ENCODE peak calls at places on chromosomes 11 and 22, in four cellular contexts. B is cardiac fibroblast, K is GM12865, J is fibroblast of the aortic adventitia. U is an unnamed sample.

GRCh38 chr11:9601041-9601875 is 27.8 kb downstream of the WEE1 start:
- DNase-seq in K (peak), J (peak), B (peak), U (no peak)

GRCh38 chr22:36773935-36774334 is 2.0 kb downstream of the IFT27 start:
- DNase-seq in J (peak), K (no peak), B (peak), U (no peak)

GRCh38 chr11:9219572-9219971 is 45.6 kb downstream of the DENND5A start:
- DNase-seq in J (peak), B (peak), K (no peak), U (no peak)

GRCh38 chr11:6418958-6419611 is at the start of gene APBB1:
- DNase-seq in J (peak), K (peak), B (peak), U (no peak)

GRCh38 chr11:43735931-43736330 is 55.4 kb downstream of the HSD17B12 start:
- DNase-seq in B (peak), K (no peak), J (peak), U (no peak)

GRCh38 chr11:133797542-133797941 is 47.8 kb downstream of the SPATA19 start:
- DNase-seq in J (no peak), B (no peak), K (no peak), U (no peak)

GRCh38 chr11:70176940-70177689 is 26.0 kb upstream of the FADD start:
- DNase-seq in B (no peak), J (no peak), K (peak), U (no peak)

GRCh38 chr11:68532719-68533369 is 72.3 kb downstream of the PPP6R3 start:
- DNase-seq in K (no peak), B (no peak), J (no peak), U (peak)

GRCh38 chr11:128803440-128803839 is 63.7 kb downstream of the KCNJ1 start:
- DNase-seq in B (peak), K (no peak), J (no peak), U (no peak)

GRCh38 chr11:46386674-46387073 is 4.9 kb downstream of the CHRM4 start:
- DNase-seq in K (no peak), B (no peak), J (no peak), U (no peak)
- TF ChIP-seq CTCF in K (no peak), B (no peak), J (no peak), U (no peak)

DNA sequence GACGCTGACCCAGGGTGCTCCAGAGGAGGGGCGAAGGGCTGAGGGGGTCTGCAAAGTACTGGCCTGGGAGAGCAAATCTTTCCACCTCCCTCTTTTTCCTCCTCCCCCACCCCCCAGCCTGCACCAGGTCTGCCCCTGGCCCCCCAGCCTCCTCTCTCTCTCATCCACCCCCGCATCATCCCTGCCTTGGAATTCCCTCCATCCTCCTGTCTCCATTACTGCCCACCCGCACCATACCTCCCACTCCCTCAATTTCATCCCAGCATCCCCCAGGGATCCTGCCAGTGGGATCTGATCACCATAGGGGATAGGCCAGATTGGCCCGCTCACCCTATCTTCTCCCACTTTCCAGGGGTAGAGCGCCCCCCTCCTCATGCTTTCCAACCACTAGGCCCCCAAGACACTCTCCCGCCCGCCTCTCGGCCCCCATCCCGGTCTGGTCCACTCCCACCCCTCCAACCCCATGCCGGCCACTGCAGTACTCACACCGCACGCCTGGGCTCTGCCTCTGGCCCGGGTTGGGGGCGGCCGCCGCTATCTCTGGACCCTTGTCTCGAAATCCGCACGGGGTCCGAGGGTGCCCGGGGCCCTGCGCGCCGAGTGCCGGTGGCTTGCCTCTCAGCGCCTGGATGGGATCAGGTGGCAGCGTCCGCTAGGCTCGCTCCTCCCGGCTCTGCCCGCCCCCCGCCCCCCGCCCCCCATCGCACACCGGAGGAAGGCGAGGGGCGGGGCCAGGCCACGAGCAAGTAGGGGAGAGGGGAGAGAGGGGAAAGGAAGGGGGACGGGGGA is at the start of gene GAL3ST3:
- DNase-seq in K (no peak), B (no peak), J (no peak), U (no peak)
- H3K4me3 ChIP-seq in K (no peak), B (no peak), J (no peak), U (no peak)

GRCh38 chr22:47817380-47817779 is 1054.9 kb downstream of the TBC1D22A start:
- DNase-seq in B (no peak), K (no peak), J (no peak), U (no peak)

GRCh38 chr22:47814474-47814873 is 1052.0 kb downstream of the TBC1D22A start:
- DNase-seq in K (no peak), B (no peak), J (no peak), U (no peak)

GRCh38 chr22:47816121-47816915 is 1053.9 kb downstream of the TBC1D22A start:
- DNase-seq in J (no peak), K (no peak), B (no peak), U (no peak)

GRCh38 chr22:47822459-47822858 is 1060.0 kb downstream of the TBC1D22A start:
- DNase-seq in K (no peak), J (no peak), B (no peak), U (no peak)

GRCh38 chr22:47818496-47818895 is 1056.0 kb downstream of the TBC1D22A start:
- DNase-seq in J (no peak), K (no peak), B (no peak), U (no peak)
- TF ChIP-seq CTCF in J (no peak), K (no peak), B (no peak), U (no peak)

DNA sequence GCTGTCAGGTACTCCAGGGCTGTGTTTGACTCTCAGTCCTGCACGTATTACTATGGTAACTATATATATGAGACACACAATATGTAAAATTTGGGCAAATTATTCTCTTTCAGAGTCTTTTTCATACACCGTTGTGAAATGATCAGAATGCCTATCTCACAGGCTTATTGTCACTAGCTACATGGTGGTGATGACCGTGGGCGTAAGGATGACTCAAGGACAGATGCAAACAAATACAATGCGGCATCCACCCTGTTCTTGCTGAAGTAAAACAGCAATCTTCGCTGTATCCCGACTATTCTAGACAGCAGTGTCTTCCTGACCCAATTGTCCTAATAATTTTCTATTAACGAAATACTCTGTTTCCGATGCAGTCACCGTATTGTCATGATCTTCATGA is 79.5 kb downstream of the ZC3H12C start:
- DNase-seq in K (no peak), B (no peak), J (no peak), U (no peak)
- H3K4me3 ChIP-seq in K (no peak), B (no peak), J (no peak), U (no peak)